ENCODE peak calls at places on chromosomes 7 and 10, in ten cellular contexts. One of them, this sample, is unnamed.

GRCh38 chr10:95327367-95327766 is 36.6 kb upstream of the PDLIM1 start:
- DNase-seq in RWPE1: peak; percentile 55
- DNase-seq in vagina: no peak
- DNase-seq in brain microvascular endothelial cell: peak; percentile 31
- DNase-seq in heart left ventricle: peak; percentile 74
- DNase-seq in mammary epithelial cell: peak; percentile 51
- DNase-seq in naive thymus-derived CD4-positive, alpha-beta T cell: no peak
- DNase-seq in body of pancreas: peak; percentile 31
- DNase-seq in A673: peak; percentile 6
- DNase-seq in aorta: no peak
- DNase-seq in this sample: no peak

GRCh38 chr10:119395287-119396007 is 147.1 kb downstream of the RGS10 start:
- DNase-seq in RWPE1: no peak
- DNase-seq in vagina: no peak
- DNase-seq in brain microvascular endothelial cell: peak; percentile 37
- DNase-seq in heart left ventricle: peak; percentile 61
- DNase-seq in mammary epithelial cell: no peak
- DNase-seq in naive thymus-derived CD4-positive, alpha-beta T cell: no peak
- DNase-seq in body of pancreas: no peak
- DNase-seq in A673: peak; percentile 48
- DNase-seq in aorta: peak; percentile 77
- DNase-seq in this sample: no peak

GRCh38 chr7:64307254-64308018 is 6.3 kb upstream of the ZNF736 start:
- DNase-seq in RWPE1: peak; percentile 36
- DNase-seq in vagina: peak; percentile 97
- DNase-seq in brain microvascular endothelial cell: peak; percentile 73
- DNase-seq in heart left ventricle: peak; percentile 91
- DNase-seq in mammary epithelial cell: peak; percentile 66
- DNase-seq in naive thymus-derived CD4-positive, alpha-beta T cell: peak; percentile 94
- DNase-seq in body of pancreas: peak; percentile 92
- DNase-seq in A673: peak; percentile 42
- DNase-seq in aorta: peak; percentile 97
- DNase-seq in this sample: peak; percentile 95

GRCh38 chr7:1254281-1255082 is 21.8 kb downstream of the UNCX start:
- DNase-seq in RWPE1: no peak
- DNase-seq in vagina: no peak
- DNase-seq in brain microvascular endothelial cell: no peak
- DNase-seq in heart left ventricle: no peak
- DNase-seq in mammary epithelial cell: no peak
- DNase-seq in naive thymus-derived CD4-positive, alpha-beta T cell: no peak
- DNase-seq in body of pancreas: no peak
- DNase-seq in A673: no peak
- DNase-seq in aorta: no peak
- DNase-seq in this sample: no peak

GRCh38 chr10:120897343-120897742 is 46.2 kb downstream of the WDR11 start:
- DNase-seq in RWPE1: no peak
- DNase-seq in vagina: no peak
- DNase-seq in brain microvascular endothelial cell: no peak
- DNase-seq in heart left ventricle: no peak
- DNase-seq in mammary epithelial cell: peak; percentile 64
- DNase-seq in naive thymus-derived CD4-positive, alpha-beta T cell: no peak
- DNase-seq in body of pancreas: no peak
- DNase-seq in A673: peak; percentile 47
- DNase-seq in aorta: no peak
- DNase-seq in this sample: no peak

GRCh38 chr10:47383254-47384147 is 592 bp downstream of the ZNF488 start:
- DNase-seq in RWPE1: peak; percentile 20
- DNase-seq in vagina: no peak
- DNase-seq in brain microvascular endothelial cell: no peak
- DNase-seq in heart left ventricle: no peak
- DNase-seq in mammary epithelial cell: no peak
- DNase-seq in naive thymus-derived CD4-positive, alpha-beta T cell: no peak
- DNase-seq in body of pancreas: no peak
- DNase-seq in A673: no peak
- DNase-seq in aorta: no peak
- DNase-seq in this sample: no peak

GRCh38 chr10:118565301-118566075 is 30.0 kb downstream of the PRLHR start:
- DNase-seq in RWPE1: no peak
- DNase-seq in vagina: peak; percentile 91
- DNase-seq in brain microvascular endothelial cell: no peak
- DNase-seq in heart left ventricle: no peak
- DNase-seq in mammary epithelial cell: no peak
- DNase-seq in naive thymus-derived CD4-positive, alpha-beta T cell: no peak
- DNase-seq in body of pancreas: no peak
- DNase-seq in A673: no peak
- DNase-seq in aorta: no peak
- DNase-seq in this sample: no peak

GRCh38 chr10:79201706-79202105 is 132.9 kb downstream of the ZMIZ1 start:
- DNase-seq in RWPE1: no peak
- DNase-seq in vagina: no peak
- DNase-seq in brain microvascular endothelial cell: no peak
- DNase-seq in heart left ventricle: no peak
- DNase-seq in mammary epithelial cell: no peak
- DNase-seq in naive thymus-derived CD4-positive, alpha-beta T cell: no peak
- DNase-seq in body of pancreas: no peak
- DNase-seq in A673: no peak
- DNase-seq in aorta: no peak
- DNase-seq in this sample: no peak

GRCh38 chr10:59384761-59385160 is 22.4 kb upstream of the FAM13C start:
- DNase-seq in RWPE1: no peak
- DNase-seq in vagina: no peak
- DNase-seq in brain microvascular endothelial cell: peak; percentile 46
- DNase-seq in heart left ventricle: no peak
- DNase-seq in mammary epithelial cell: no peak
- DNase-seq in naive thymus-derived CD4-positive, alpha-beta T cell: no peak
- DNase-seq in body of pancreas: no peak
- DNase-seq in A673: no peak
- DNase-seq in aorta: no peak
- DNase-seq in this sample: no peak

GRCh38 chr10:59383436-59383835 is 21.1 kb upstream of the FAM13C start:
- DNase-seq in RWPE1: no peak
- DNase-seq in vagina: no peak
- DNase-seq in brain microvascular endothelial cell: no peak
- DNase-seq in heart left ventricle: no peak
- DNase-seq in mammary epithelial cell: no peak
- DNase-seq in naive thymus-derived CD4-positive, alpha-beta T cell: no peak
- DNase-seq in body of pancreas: no peak
- DNase-seq in A673: no peak
- DNase-seq in aorta: no peak
- DNase-seq in this sample: no peak

GRCh38 chr10:59381687-59382086 is 19.3 kb upstream of the FAM13C start:
- DNase-seq in RWPE1: no peak
- DNase-seq in vagina: no peak
- DNase-seq in brain microvascular endothelial cell: no peak
- DNase-seq in heart left ventricle: no peak
- DNase-seq in mammary epithelial cell: no peak
- DNase-seq in naive thymus-derived CD4-positive, alpha-beta T cell: no peak
- DNase-seq in body of pancreas: no peak
- DNase-seq in A673: no peak
- DNase-seq in aorta: no peak
- DNase-seq in this sample: no peak

GRCh38 chr10:59383908-59384307 is 21.6 kb upstream of the FAM13C start:
- DNase-seq in RWPE1: no peak
- DNase-seq in vagina: no peak
- DNase-seq in brain microvascular endothelial cell: no peak
- DNase-seq in heart left ventricle: no peak
- DNase-seq in mammary epithelial cell: no peak
- DNase-seq in naive thymus-derived CD4-positive, alpha-beta T cell: no peak
- DNase-seq in body of pancreas: no peak
- DNase-seq in A673: no peak
- DNase-seq in aorta: no peak
- DNase-seq in this sample: no peak

GRCh38 chr10:59382831-59383295 is 20.5 kb upstream of the FAM13C start:
- DNase-seq in RWPE1: no peak
- DNase-seq in vagina: no peak
- DNase-seq in brain microvascular endothelial cell: peak; percentile 44
- DNase-seq in heart left ventricle: peak; percentile 41
- DNase-seq in mammary epithelial cell: no peak
- DNase-seq in naive thymus-derived CD4-positive, alpha-beta T cell: no peak
- DNase-seq in body of pancreas: no peak
- DNase-seq in A673: no peak
- DNase-seq in aorta: no peak
- DNase-seq in this sample: no peak
- H3K27ac ChIP-seq in RWPE1: no peak overlapping the region
- H3K27ac ChIP-seq in vagina: peak overlapping the region; percentile 49
- H3K27ac ChIP-seq in brain microvascular endothelial cell: peak overlapping the region; percentile 16
- H3K27ac ChIP-seq in heart left ventricle: peak overlapping the region; percentile 53
- H3K27ac ChIP-seq in mammary epithelial cell: no peak overlapping the region
- H3K27ac ChIP-seq in naive thymus-derived CD4-positive, alpha-beta T cell: no peak overlapping the region
- H3K27ac ChIP-seq in body of pancreas: no peak overlapping the region
- H3K27ac ChIP-seq in A673: no peak overlapping the region
- H3K27ac ChIP-seq in aorta: peak overlapping the region; percentile 87
- H3K27ac ChIP-seq in this sample: peak overlapping the region; percentile 46

GRCh38 chr10:6014241-6014761 is 37.0 kb upstream of the IL15RA start:
- DNase-seq in RWPE1: peak; percentile 53
- DNase-seq in vagina: no peak
- DNase-seq in brain microvascular endothelial cell: peak; percentile 35
- DNase-seq in heart left ventricle: peak; percentile 44
- DNase-seq in mammary epithelial cell: peak; percentile 32
- DNase-seq in naive thymus-derived CD4-positive, alpha-beta T cell: peak; percentile 82
- DNase-seq in body of pancreas: peak; percentile 67
- DNase-seq in A673: peak; percentile 57
- DNase-seq in aorta: peak; percentile 58
- DNase-seq in this sample: no peak

GRCh38 chr10:6011558-6011957 is 34.2 kb upstream of the IL15RA start:
- DNase-seq in RWPE1: no peak
- DNase-seq in vagina: no peak
- DNase-seq in brain microvascular endothelial cell: no peak
- DNase-seq in heart left ventricle: no peak
- DNase-seq in mammary epithelial cell: no peak
- DNase-seq in naive thymus-derived CD4-positive, alpha-beta T cell: no peak
- DNase-seq in body of pancreas: no peak
- DNase-seq in A673: no peak
- DNase-seq in aorta: no peak
- DNase-seq in this sample: no peak

GRCh38 chr10:6010569-6010968 is 33.2 kb upstream of the IL15RA start:
- DNase-seq in RWPE1: no peak
- DNase-seq in vagina: no peak
- DNase-seq in brain microvascular endothelial cell: no peak
- DNase-seq in heart left ventricle: no peak
- DNase-seq in mammary epithelial cell: no peak
- DNase-seq in naive thymus-derived CD4-positive, alpha-beta T cell: no peak
- DNase-seq in body of pancreas: no peak
- DNase-seq in A673: no peak
- DNase-seq in aorta: no peak
- DNase-seq in this sample: no peak

GRCh38 chr10:6012506-6012905 is 35.2 kb upstream of the IL15RA start:
- DNase-seq in RWPE1: no peak
- DNase-seq in vagina: no peak
- DNase-seq in brain microvascular endothelial cell: no peak
- DNase-seq in heart left ventricle: no peak
- DNase-seq in mammary epithelial cell: no peak
- DNase-seq in naive thymus-derived CD4-positive, alpha-beta T cell: no peak
- DNase-seq in body of pancreas: no peak
- DNase-seq in A673: no peak
- DNase-seq in aorta: no peak
- DNase-seq in this sample: no peak

DNA sequence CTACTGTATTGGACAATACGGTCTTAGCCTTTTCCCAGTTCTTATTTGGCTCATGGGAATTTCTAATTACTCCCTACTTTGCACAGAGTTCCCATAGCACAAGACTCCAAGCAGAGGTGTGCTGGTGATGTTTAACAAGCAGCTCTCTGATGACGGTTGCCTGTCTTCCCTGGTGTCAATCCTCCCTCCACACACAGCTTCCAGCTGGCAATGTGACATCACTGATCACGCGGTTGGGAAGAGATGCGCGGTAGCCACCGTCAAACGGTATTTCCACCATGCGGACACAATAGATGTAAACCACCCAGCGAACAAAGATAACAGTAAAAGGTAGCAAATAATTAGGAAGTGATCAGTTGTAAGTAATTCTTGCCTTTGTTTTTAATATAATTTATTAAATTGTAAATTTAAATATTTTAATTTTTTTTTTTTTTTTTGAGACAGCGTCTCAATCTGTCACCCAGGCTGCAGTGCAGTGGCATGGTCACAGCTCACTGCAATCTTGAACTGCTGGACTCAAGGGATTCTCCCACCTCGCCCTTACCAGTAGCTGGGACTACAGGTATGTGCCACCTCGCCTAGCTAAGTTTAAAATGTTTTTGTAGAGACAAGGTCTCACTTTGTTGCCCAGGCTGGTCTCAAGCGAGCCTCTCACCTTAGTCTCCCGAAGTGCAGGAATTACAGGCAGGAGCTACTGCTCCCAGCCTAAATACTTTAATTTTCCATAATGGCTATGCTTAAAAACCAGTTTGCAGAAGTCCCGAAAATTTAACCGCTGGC is 36.3 kb upstream of the IL15RA start:
- DNase-seq in RWPE1: no peak
- DNase-seq in vagina: no peak
- DNase-seq in brain microvascular endothelial cell: no peak
- DNase-seq in heart left ventricle: no peak
- DNase-seq in mammary epithelial cell: no peak
- DNase-seq in naive thymus-derived CD4-positive, alpha-beta T cell: no peak
- DNase-seq in body of pancreas: no peak
- DNase-seq in A673: no peak
- DNase-seq in aorta: no peak
- DNase-seq in this sample: no peak
- H3K27ac ChIP-seq in RWPE1: no peak overlapping the region
- H3K27ac ChIP-seq in vagina: peak overlapping the region; percentile 68
- H3K27ac ChIP-seq in brain microvascular endothelial cell: no peak overlapping the region
- H3K27ac ChIP-seq in heart left ventricle: no peak overlapping the region
- H3K27ac ChIP-seq in mammary epithelial cell: no peak overlapping the region
- H3K27ac ChIP-seq in naive thymus-derived CD4-positive, alpha-beta T cell: peak overlapping the region; percentile 82
- H3K27ac ChIP-seq in body of pancreas: no peak overlapping the region
- H3K27ac ChIP-seq in A673: no peak overlapping the region
- H3K27ac ChIP-seq in aorta: no peak overlapping the region
- H3K27ac ChIP-seq in this sample: no peak overlapping the region

DNA sequence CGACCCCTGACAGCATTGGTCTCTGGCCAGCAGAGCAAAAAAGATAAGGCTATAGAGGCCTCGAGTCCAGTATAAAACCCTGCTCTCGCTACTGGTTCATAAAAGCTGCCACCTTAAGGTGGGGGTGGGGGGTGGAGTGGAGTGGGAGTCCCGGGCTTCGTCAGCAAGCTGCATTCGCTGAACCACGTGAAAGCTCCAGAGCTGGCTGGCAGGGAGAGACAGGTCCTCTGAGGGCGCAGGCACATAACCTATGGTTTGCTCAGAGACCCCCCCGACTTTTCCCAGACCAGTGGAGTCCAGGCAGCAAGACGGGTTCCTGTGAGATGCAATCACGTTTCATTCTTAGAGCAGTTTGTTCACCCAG is 1.4 kb downstream of the KAZALD1 start:
- DNase-seq in RWPE1: no peak
- DNase-seq in vagina: no peak
- DNase-seq in brain microvascular endothelial cell: no peak
- DNase-seq in heart left ventricle: no peak
- DNase-seq in mammary epithelial cell: no peak
- DNase-seq in naive thymus-derived CD4-positive, alpha-beta T cell: no peak
- DNase-seq in body of pancreas: no peak
- DNase-seq in A673: peak; percentile 73
- DNase-seq in aorta: no peak
- DNase-seq in this sample: no peak
- H3K27ac ChIP-seq in RWPE1: peak overlapping the region; percentile 94
- H3K27ac ChIP-seq in vagina: no peak overlapping the region
- H3K27ac ChIP-seq in brain microvascular endothelial cell: no peak overlapping the region
- H3K27ac ChIP-seq in heart left ventricle: peak overlapping the region; percentile 92
- H3K27ac ChIP-seq in mammary epithelial cell: no peak overlapping the region
- H3K27ac ChIP-seq in naive thymus-derived CD4-positive, alpha-beta T cell: no peak overlapping the region
- H3K27ac ChIP-seq in body of pancreas: no peak overlapping the region
- H3K27ac ChIP-seq in A673: peak overlapping the region; percentile 98
- H3K27ac ChIP-seq in aorta: no peak overlapping the region
- H3K27ac ChIP-seq in this sample: no peak overlapping the region

DNA sequence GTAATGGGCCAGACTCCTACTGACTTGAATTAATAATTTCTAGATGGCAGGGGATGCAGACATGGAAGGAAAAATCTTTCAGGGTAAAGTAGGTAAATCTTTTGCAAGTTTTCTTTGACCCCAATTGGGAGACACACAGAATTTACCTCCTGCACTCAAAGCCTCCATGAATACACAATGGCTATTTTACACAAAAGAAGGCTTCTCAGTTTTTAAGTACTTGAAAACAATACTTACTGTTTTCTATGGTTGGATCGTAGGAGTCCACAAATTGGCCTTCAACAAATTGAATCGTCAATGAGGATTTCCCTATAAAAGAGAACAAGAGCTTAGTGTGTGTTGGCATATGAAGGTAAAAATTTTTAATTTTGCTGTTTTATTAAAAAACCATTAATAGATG is 29.0 kb downstream of the RHEB start:
- DNase-seq in RWPE1: no peak
- DNase-seq in vagina: no peak
- DNase-seq in brain microvascular endothelial cell: no peak
- DNase-seq in heart left ventricle: no peak
- DNase-seq in mammary epithelial cell: no peak
- DNase-seq in naive thymus-derived CD4-positive, alpha-beta T cell: no peak
- DNase-seq in body of pancreas: no peak
- DNase-seq in A673: no peak
- DNase-seq in aorta: no peak
- DNase-seq in this sample: no peak
- H3K27ac ChIP-seq in RWPE1: no peak overlapping the region
- H3K27ac ChIP-seq in vagina: no peak overlapping the region
- H3K27ac ChIP-seq in brain microvascular endothelial cell: no peak overlapping the region
- H3K27ac ChIP-seq in heart left ventricle: no peak overlapping the region
- H3K27ac ChIP-seq in mammary epithelial cell: no peak overlapping the region
- H3K27ac ChIP-seq in naive thymus-derived CD4-positive, alpha-beta T cell: no peak overlapping the region
- H3K27ac ChIP-seq in body of pancreas: no peak overlapping the region
- H3K27ac ChIP-seq in A673: no peak overlapping the region
- H3K27ac ChIP-seq in aorta: no peak overlapping the region
- H3K27ac ChIP-seq in this sample: no peak overlapping the region

This sample was measured in caudate nucleus.